ENCODE peak calls at places on chromosomes 7 and 10, in five cellular contexts. U, L, B, M and I are unnamed samples.

GRCh38 chr7:105339404-105340316 is 49.1 kb downstream of the SRPK2 start:
- DNase-seq in U (no peak), L (no peak), B (no peak), M (no peak), I (no peak)

GRCh38 chr7:43592321-43592720 is 9.4 kb downstream of the STK17A start:
- DNase-seq in U (no peak), L (no peak), B (no peak), M (peak; percentile 6), I (no peak)

GRCh38 chr10:118571123-118571522 is 24.3 kb downstream of the PRLHR start:
- DNase-seq in U (no peak), L (no peak), B (no peak), M (peak; percentile 21), I (peak; percentile 65)

GRCh38 chr10:78328592-78329404 is 295.1 kb downstream of the RPS24 start:
- DNase-seq in U (no peak), L (no peak), B (no peak), M (no peak), I (no peak)

GRCh38 chr10:44980309-44981171 is 1.9 kb upstream of the DEPP1 start:
- DNase-seq in U (no peak), L (no peak), B (no peak), M (no peak), I (no peak)

GRCh38 chr10:3484306-3485187 is 300.5 kb downstream of the KLF6 start:
- DNase-seq in U (no peak), L (no peak), B (no peak), M (peak; percentile 40), I (no peak)

GRCh38 chr10:13349776-13350274 is 1.7 kb upstream of the SEPHS1 start:
- DNase-seq in U (peak; percentile 58), L (peak; percentile 21), B (peak; percentile 53), M (peak; percentile 51), I (peak; percentile 76)

GRCh38 chr7:794207-794606 is 38.1 kb upstream of the SUN1 start:
- DNase-seq in U (no peak), L (no peak), B (no peak), M (no peak), I (no peak)

GRCh38 chr10:115046686-115047244 is 46.4 kb upstream of the ATRNL1 start:
- DNase-seq in U (no peak), L (no peak), B (no peak), M (no peak), I (no peak)

GRCh38 chr7:134778941-134779740 is at the start of gene CALD1:
- DNase-seq in U (peak; percentile 80), L (no peak), B (peak; percentile 28), M (peak; percentile 100), I (peak; percentile 91)

GRCh38 chr7:24750441-24751055 is 6.7 kb downstream of the GSDME start:
- DNase-seq in U (no peak), L (no peak), B (no peak), M (peak; percentile 27), I (no peak)

GRCh38 chr10:46522295-46523118 is 34.0 kb downstream of the GPRIN2 start:
- DNase-seq in U (no peak), L (no peak), B (no peak), M (no peak), I (no peak)

GRCh38 chr7:28418311-28418710 is 6.0 kb downstream of the CREB5 start:
- DNase-seq in U (no peak), L (no peak), B (no peak), M (peak; percentile 14), I (no peak)

GRCh38 chr10:22086730-22087364 is 83.3 kb upstream of the DNAJC1 start:
- DNase-seq in U (peak; percentile 94), L (no peak), B (peak; percentile 56), M (peak; percentile 50), I (peak; percentile 85)

GRCh38 chr10:24935504-24936292 is 16.7 kb downstream of the PRTFDC1 start:
- DNase-seq in U (no peak), L (no peak), B (no peak), M (no peak), I (no peak)

GRCh38 chr7:74061840-74062539 is 21.6 kb upstream of the LIMK1 start:
- DNase-seq in U (peak; percentile 85), L (no peak), B (peak; percentile 67), M (peak; percentile 88), I (peak; percentile 91)

GRCh38 chr7:32532716-32533115 is 37.4 kb downstream of the AVL9 start:
- DNase-seq in U (no peak), L (no peak), B (no peak), M (no peak), I (no peak)

GRCh38 chr10:74855439-74855838 is 29.0 kb downstream of the KAT6B start:
- DNase-seq in U (no peak), L (no peak), B (no peak), M (no peak), I (no peak)

GRCh38 chr10:72096115-72097000 is 8.0 kb upstream of the SPOCK2 start:
- DNase-seq in U (no peak), L (no peak), B (no peak), M (peak; percentile 39), I (no peak)

GRCh38 chr10:35643976-35644799 is 2.1 kb upstream of the FZD8 start:
- DNase-seq in U (no peak), L (no peak), B (no peak), M (peak; percentile 5), I (peak; percentile 58)

GRCh38 chr7:24965831-24966708 is 13.9 kb downstream of the OSBPL3 start:
- DNase-seq in U (no peak), L (no peak), B (no peak), M (no peak), I (peak; percentile 50)

GRCh38 chr7:129553861-129554530 is 51.7 kb downstream of the SMKR1 start:
- DNase-seq in U (no peak), L (peak; percentile 29), B (no peak), M (peak; percentile 72), I (no peak)

GRCh38 chr10:5973069-5973468 is 4.3 kb downstream of the IL15RA start:
- DNase-seq in U (no peak), L (no peak), B (no peak), M (no peak), I (no peak)